ENCODE peak calls at places on chromosomes 4 and X, in ten cellular contexts. Z is GM19239; V is tibial nerve; F is PC-3; X is neuronal stem cell; A is sciatic nerve; W is NCI-H2081; Q is activated CD4-positive, alpha-beta T cell treated with anti-CD3 and anti-CD28 coated beads for 48 hours; J is fibroblast of lung; N is ACHN. I is an unnamed sample.
A peak's percentile ranks its signal among the peaks of the same experiment; 100 is the strongest.

GRCh38 chr4:112451831-112452230 is 64.1 kb downstream of the NEUROG2 start:
- DNase-seq in Z (no peak), V (no peak), F (no peak), X (no peak), A (no peak), W (no peak), Q (no peak), J (no peak), N (no peak), I (no peak)

GRCh38 chr4:189763573-189763972 is 177.1 kb upstream of the FRG1 start:
- DNase-seq in Z (no peak), V (no peak), F (no peak), X (no peak), A (no peak), W (no peak), Q (no peak), J (no peak), N (no peak), I (no peak)

GRCh38 chrX:51461053-51462050 is 35.0 kb downstream of the NUDT11 start:
- DNase-seq in Z (no peak), V (no peak), F (peak; percentile 40), X (peak; percentile 15), A (no peak), W (peak; percentile 13), Q (no peak), J (peak; percentile 41), N (peak; percentile 7), I (no peak)

GRCh38 chr4:536351-536972 is 37.5 kb downstream of the PIGG start:
- DNase-seq in Z (no peak), V (no peak), F (no peak), X (no peak), A (peak; percentile 54), W (no peak), Q (no peak), J (no peak), N (no peak), I (no peak)

GRCh38 chrX:87578978-87579377 is 61.4 kb downstream of the KLHL4 start:
- DNase-seq in Z (no peak), V (no peak), F (peak; percentile 5), X (no peak), A (no peak), W (no peak), Q (no peak), J (peak; percentile 21), N (peak; percentile 0), I (no peak)

GRCh38 chrX:50081282-50081955 is 119.4 kb downstream of the AKAP4 start:
- DNase-seq in Z (no peak), V (no peak), F (peak; percentile 46), X (no peak), A (no peak), W (peak; percentile 4), Q (peak; percentile 9), J (peak; percentile 23), N (peak; percentile 18), I (peak; percentile 17)

GRCh38 chrX:153662266-153662665 is 11.3 kb downstream of the PNCK start:
- DNase-seq in Z (no peak), V (no peak), F (no peak), X (no peak), A (no peak), W (no peak), Q (peak; percentile 62), J (peak; percentile 12), N (no peak), I (peak; percentile 66)

GRCh38 chrX:123779908-123780396 is 47.1 kb upstream of the THOC2 start:
- DNase-seq in Z (no peak), V (no peak), F (peak; percentile 56), X (no peak), A (no peak), W (peak; percentile 23), Q (no peak), J (no peak), N (no peak), I (no peak)

GRCh38 chr4:52894408-52894807 is 32.3 kb downstream of the RASL11B start:
- DNase-seq in Z (no peak), V (no peak), F (no peak), X (no peak), A (no peak), W (no peak), Q (no peak), J (no peak), N (no peak), I (no peak)

GRCh38 chrX:120603707-120604358 is at the start of gene MCTS1:
- DNase-seq in Z (peak; percentile 22), V (peak; percentile 38), F (peak; percentile 96), X (peak; percentile 72), A (peak; percentile 83), W (peak; percentile 99), Q (peak; percentile 84), J (peak; percentile 96), N (peak; percentile 89), I (peak; percentile 87)

GRCh38 chr4:23242962-23243361 is 550.2 kb downstream of the GBA3 start:
- DNase-seq in Z (no peak), V (no peak), F (no peak), X (no peak), A (no peak), W (no peak), Q (no peak), J (no peak), N (no peak), I (no peak)

GRCh38 chr4:146469053-146469452 is 52.7 kb downstream of the SLC10A7 start:
- DNase-seq in Z (no peak), V (no peak), F (no peak), X (no peak), A (no peak), W (no peak), Q (no peak), J (no peak), N (no peak), I (no peak)

GRCh38 chrX:148784137-148784536 is 283.7 kb downstream of the AFF2 start:
- DNase-seq in Z (no peak), V (no peak), F (no peak), X (no peak), A (no peak), W (no peak), Q (no peak), J (no peak), N (no peak), I (no peak)

GRCh38 chrX:24124227-24124799 is 25.2 kb upstream of the ZFX start:
- DNase-seq in Z (no peak), V (no peak), F (no peak), X (no peak), A (no peak), W (peak; percentile 37), Q (no peak), J (peak; percentile 16), N (no peak), I (no peak)

GRCh38 chr4:147799986-147800555 is 68.2 kb downstream of the ARHGAP10 start:
- DNase-seq in Z (peak; percentile 38), V (no peak), F (no peak), X (no peak), A (no peak), W (no peak), Q (peak; percentile 64), J (no peak), N (no peak), I (peak; percentile 84)

GRCh38 chr4:15832523-15833451 is 54.7 kb downstream of the CD38 start:
- DNase-seq in Z (no peak), V (no peak), F (no peak), X (no peak), A (no peak), W (no peak), Q (no peak), J (no peak), N (no peak), I (no peak)

GRCh38 chr4:140237616-140238352 is 83.8 kb upstream of the MAML3 start:
- DNase-seq in Z (no peak), V (peak; percentile 64), F (no peak), X (peak; percentile 84), A (peak; percentile 83), W (peak; percentile 97), Q (no peak), J (peak; percentile 97), N (no peak), I (no peak)

GRCh38 chr4:84606645-84607044 is 23.7 kb downstream of the CDS1 start:
- DNase-seq in Z (no peak), V (no peak), F (no peak), X (no peak), A (no peak), W (no peak), Q (no peak), J (no peak), N (no peak), I (no peak)